ENCODE peak calls at places on chromosome 19, in nine cellular contexts. E, N, M, C, W, X, U, R and L are unnamed samples.

GRCh38 chr19:18388328-18389094 is 2.6 kb downstream of the GDF15 start:
- DNase-seq in E (peak; percentile 91), N (peak; percentile 71), M (peak; percentile 97), C (no peak), W (peak; percentile 82), X (peak; percentile 88), U (peak; percentile 75), R (peak; percentile 96), L (peak; percentile 87)

GRCh38 chr19:14563989-14564650 is 7.7 kb downstream of the NDUFB7 start:
- DNase-seq in E (peak; percentile 90), N (no peak), M (no peak), C (no peak), W (no peak), X (no peak), U (no peak), R (peak; percentile 76), L (peak; percentile 71)

GRCh38 chr19:1618157-1619093 is 13.2 kb upstream of the UQCR11 start:
- DNase-seq in E (peak; percentile 49), N (no peak), M (no peak), C (no peak), W (peak; percentile 26), X (no peak), U (no peak), R (peak; percentile 71), L (peak; percentile 36)

GRCh38 chr19:41936416-41936850 is 8.2 kb upstream of the ERFL start:
- DNase-seq in E (no peak), N (no peak), M (no peak), C (no peak), W (no peak), X (no peak), U (peak; percentile 61), R (no peak), L (no peak)

GRCh38 chr19:21269813-21270212 is 59.4 kb downstream of the ZNF708 start:
- DNase-seq in E (no peak), N (no peak), M (no peak), C (no peak), W (no peak), X (no peak), U (no peak), R (no peak), L (peak; percentile 71)

GRCh38 chr19:5141278-5141925 is 172.5 kb downstream of the KDM4B start:
- DNase-seq in E (no peak), N (no peak), M (no peak), C (no peak), W (no peak), X (no peak), U (no peak), R (no peak), L (no peak)

GRCh38 chr19:29379257-29379986 is 146.4 kb upstream of the VSTM2B start:
- DNase-seq in E (no peak), N (no peak), M (peak; percentile 53), C (no peak), W (no peak), X (no peak), U (no peak), R (no peak), L (no peak)

GRCh38 chr19:42433503-42434260 is 6.5 kb upstream of the LIPE start:
- DNase-seq in E (peak; percentile 75), N (peak; percentile 57), M (peak; percentile 91), C (no peak), W (peak; percentile 80), X (peak; percentile 97), U (peak; percentile 59), R (peak; percentile 75), L (peak; percentile 82)

GRCh38 chr19:11361771-11362731 is 6.8 kb downstream of the PLPPR2 start:
- DNase-seq in E (no peak), N (no peak), M (no peak), C (no peak), W (no peak), X (no peak), U (no peak), R (no peak), L (no peak)

GRCh38 chr19:39398297-39398864 is 7.2 kb downstream of the MED29 start:
- DNase-seq in E (peak; percentile 73), N (peak; percentile 41), M (no peak), C (no peak), W (no peak), X (peak; percentile 77), U (peak; percentile 56), R (peak; percentile 84), L (peak; percentile 62)

GRCh38 chr19:52270266-52270885 is 989 bp downstream of the ZNF766 start:
- DNase-seq in E (peak; percentile 29), N (no peak), M (no peak), C (no peak), W (no peak), X (no peak), U (no peak), R (peak; percentile 38), L (no peak)

GRCh38 chr19:35729763-35730162 is 12.0 kb downstream of the KMT2B start:
- DNase-seq in E (no peak), N (no peak), M (no peak), C (no peak), W (no peak), X (peak; percentile 21), U (no peak), R (no peak), L (no peak)

GRCh38 chr19:51971624-51972023 is 15.0 kb downstream of the ZNF350 start:
- DNase-seq in E (no peak), N (no peak), M (no peak), C (no peak), W (no peak), X (no peak), U (no peak), R (peak; percentile 24), L (no peak)

GRCh38 chr19:34173145-34173956 is 1.0 kb downstream of the LSM14A start:
- DNase-seq in E (peak; percentile 40), N (no peak), M (no peak), C (no peak), W (peak; percentile 51), X (peak; percentile 59), U (no peak), R (peak; percentile 36), L (peak; percentile 51)

GRCh38 chr19:2611483-2612464 is 90.7 kb downstream of the GNG7 start:
- DNase-seq in E (no peak), N (no peak), M (no peak), C (no peak), W (no peak), X (no peak), U (no peak), R (no peak), L (no peak)

GRCh38 chr19:4456566-4456842 is 1.1 kb downstream of the UBXN6 start:
- DNase-seq in E (no peak), N (no peak), M (no peak), C (no peak), W (peak; percentile 48), X (no peak), U (no peak), R (no peak), L (peak; percentile 63)

GRCh38 chr19:1206063-1206732 is 620 bp downstream of the STK11 start:
- DNase-seq in E (no peak), N (no peak), M (no peak), C (no peak), W (peak; percentile 35), X (peak; percentile 42), U (no peak), R (no peak), L (no peak)

GRCh38 chr19:29858000-29858596 is 46.3 kb downstream of the CCNE1 start:
- DNase-seq in E (peak; percentile 59), N (no peak), M (no peak), C (no peak), W (peak; percentile 54), X (peak; percentile 46), U (peak; percentile 28), R (peak; percentile 66), L (no peak)

GRCh38 chr19:1683869-1684572 is 31.6 kb upstream of the TCF3 start:
- DNase-seq in E (no peak), N (no peak), M (no peak), C (no peak), W (no peak), X (no peak), U (no peak), R (no peak), L (no peak)

GRCh38 chr19:55460670-55461258 is 678 bp downstream of the ISOC2 start:
- DNase-seq in E (peak; percentile 69), N (no peak), M (no peak), C (peak; percentile 48), W (peak; percentile 90), X (peak; percentile 93), U (no peak), R (peak; percentile 70), L (peak; percentile 95)

GRCh38 chr19:46818812-46819211 is 30.4 kb upstream of the SLC1A5 start:
- DNase-seq in E (peak; percentile 37), N (no peak), M (no peak), C (no peak), W (no peak), X (no peak), U (no peak), R (peak; percentile 53), L (peak; percentile 60)

GRCh38 chr19:34461375-34462100 is 20.0 kb upstream of the WTIP start:
- DNase-seq in E (no peak), N (no peak), M (no peak), C (no peak), W (no peak), X (no peak), U (no peak), R (no peak), L (no peak)

GRCh38 chr19:29389495-29389894 is 136.3 kb upstream of the VSTM2B start:
- DNase-seq in E (no peak), N (no peak), M (no peak), C (no peak), W (no peak), X (no peak), U (no peak), R (no peak), L (no peak)

GRCh38 chr19:44723952-44724319 is 24.6 kb upstream of the BCL3 start:
- DNase-seq in E (peak; percentile 87), N (peak; percentile 65), M (peak; percentile 93), C (peak; percentile 53), W (peak; percentile 83), X (peak; percentile 90), U (peak; percentile 71), R (peak; percentile 88), L (peak; percentile 77)

GRCh38 chr19:33186835-33187540 is 7.1 kb upstream of the LRP3 start:
- DNase-seq in E (no peak), N (no peak), M (no peak), C (no peak), W (no peak), X (no peak), U (no peak), R (no peak), L (no peak)